ENCODE peak calls at places on chromosomes 13 and 19, in nine cellular contexts. H is bronchial epithelial cell; O is GM19239; D is glomerular endothelial cell; B is lower lobe of right lung; I is T-helper 1 cell; P is stimulated activated CD4-positive, alpha-beta T cell treated with anti-CD3 and anti-CD28 coated beads, Interleukin-1b, Interleukin-23, amount 100 ng/mL, for 24 hours; A is body of pancreas; Z is CD4-positive, alpha-beta T cell. T is an unnamed sample.

GRCh38 chr13:26034018-26034417 is 17.8 kb downstream of the SHISA2 start:
- DNase-seq in Z (no peak), B (no peak), P (no peak), A (no peak), H (no peak), D (no peak), I (no peak), O (no peak), T (no peak)

GRCh38 chr19:41023193-41023592 is 32.1 kb downstream of the CYP2B6 start:
- DNase-seq in I (no peak), A (no peak), D (no peak), Z (no peak), B (no peak), P (no peak), O (no peak), H (no peak), T (no peak)

GRCh38 chr19:48746738-48747575 is at the start of gene IZUMO1:
- DNase-seq in O (peak; percentile 70), B (peak; percentile 82), I (peak; percentile 38), H (peak; percentile 65), D (peak; percentile 82), P (peak; percentile 41), A (peak; percentile 82), Z (peak; percentile 50), T (no peak)

GRCh38 chr13:102291587-102292218 is 110.1 kb downstream of the FGF14 start:
- DNase-seq in O (no peak), B (no peak), H (no peak), P (no peak), Z (no peak), D (no peak), A (peak; percentile 6), I (no peak), T (no peak)

GRCh38 chr19:31139871-31140505 is 209.2 kb downstream of the TSHZ3 start:
- DNase-seq in A (no peak), H (peak; percentile 79), Z (no peak), B (no peak), D (no peak), P (no peak), I (no peak), O (no peak), T (no peak)

GRCh38 chr13:75636339-75637095 is 387 bp downstream of the LMO7 start:
- DNase-seq in O (peak; percentile 50), I (peak; percentile 18), Z (peak; percentile 24), D (no peak), A (peak; percentile 35), P (peak; percentile 24), H (peak; percentile 11), B (peak; percentile 65), T (no peak)

GRCh38 chr19:19594371-19594770 is 24.1 kb downstream of the PBX4 start:
- DNase-seq in B (no peak), P (no peak), O (no peak), H (no peak), A (no peak), D (no peak), Z (no peak), I (no peak), T (no peak)

GRCh38 chr19:41928754-41929535 is 696 bp upstream of the ERFL start:
- DNase-seq in P (no peak), B (no peak), I (no peak), D (no peak), O (no peak), H (no peak), Z (peak; percentile 39), A (peak; percentile 24), T (no peak)

GRCh38 chr13:58687130-58687529 is 1055.6 kb downstream of the PCDH17 start:
- DNase-seq in H (no peak), Z (no peak), I (no peak), O (no peak), B (no peak), P (no peak), A (no peak), D (no peak), T (no peak)

GRCh38 chr19:46299004-46299509 is 2.2 kb downstream of the HIF3A start:
- DNase-seq in P (no peak), I (no peak), D (peak; percentile 61), A (peak; percentile 98), O (no peak), Z (no peak), B (peak; percentile 95), H (peak; percentile 77), T (peak; percentile 81)

GRCh38 chr13:25708268-25708667 is 336.5 kb downstream of the ATP8A2 start:
- DNase-seq in P (no peak), Z (no peak), I (no peak), O (no peak), A (no peak), H (no peak), D (no peak), B (no peak), T (no peak)

GRCh38 chr13:98853791-98854191 is 101.3 kb upstream of the SLC15A1 start:
- DNase-seq in D (no peak), Z (no peak), B (no peak), A (no peak), H (no peak), P (peak; percentile 43), I (no peak), O (peak; percentile 45), T (no peak)

GRCh38 chr19:1042689-1043511 is 3.0 kb downstream of the ABCA7 start:
- DNase-seq in D (no peak), O (no peak), B (no peak), Z (no peak), H (no peak), I (no peak), A (no peak), P (no peak), T (no peak)

GRCh38 chr13:43864921-43865320 is 14.6 kb downstream of the CCDC122 start:
- DNase-seq in O (no peak), H (no peak), A (no peak), D (no peak), Z (no peak), B (no peak), P (no peak), I (no peak), T (no peak)

GRCh38 chr13:68851026-68851425 is 1256.6 kb upstream of the ATXN8OS start:
- DNase-seq in B (no peak), P (no peak), Z (no peak), A (no peak), O (no peak), H (no peak), D (no peak), I (no peak), T (no peak)

GRCh38 chr19:37987356-37988332 is 80.6 kb downstream of the SIPA1L3 start:
- DNase-seq in H (no peak), P (no peak), D (no peak), A (no peak), Z (no peak), O (no peak), I (no peak), B (no peak), T (no peak)

GRCh38 chr13:59472134-59472533 is 691.6 kb downstream of the DIAPH3 start:
- DNase-seq in P (no peak), A (no peak), I (no peak), D (no peak), O (no peak), B (no peak), Z (no peak), H (no peak), T (no peak)

GRCh38 chr13:89061821-89062220 is 1390.7 kb downstream of the SLITRK5 start:
- DNase-seq in H (no peak), B (no peak), I (no peak), D (no peak), O (no peak), A (peak; percentile 5), Z (no peak), P (no peak), T (no peak)

GRCh38 chr19:38679839-38680238 is 32.4 kb downstream of the ACTN4 start:
- DNase-seq in P (no peak), I (no peak), B (no peak), H (peak; percentile 79), Z (no peak), D (no peak), O (no peak), A (no peak), T (no peak)

GRCh38 chr13:23567792-23568480 is 2.3 kb upstream of the TNFRSF19 start:
- DNase-seq in I (no peak), D (no peak), H (no peak), O (no peak), A (no peak), P (no peak), Z (no peak), B (no peak), T (no peak)

GRCh38 chr13:47334173-47334572 is 437.3 kb upstream of the HTR2A start:
- DNase-seq in D (no peak), B (no peak), A (peak; percentile 10), O (no peak), Z (no peak), H (no peak), P (no peak), I (no peak), T (no peak)

GRCh38 chr13:26050568-26051230 is 1.1 kb downstream of the SHISA2 start:
- DNase-seq in D (no peak), I (no peak), O (no peak), B (peak; percentile 52), A (peak; percentile 21), Z (no peak), H (no peak), P (no peak), T (no peak)

GRCh38 chr19:48613024-48613851 is 1.6 kb downstream of the FAM83E start:
- DNase-seq in O (no peak), P (no peak), Z (no peak), A (peak; percentile 42), I (no peak), B (no peak), H (no peak), D (no peak), T (no peak)

GRCh38 chr13:20043207-20043925 is 84.8 kb downstream of the ZMYM2 start:
- DNase-seq in I (no peak), D (no peak), A (no peak), B (peak; percentile 59), O (no peak), P (no peak), H (no peak), Z (no peak), T (no peak)

GRCh38 chr19:11196406-11197287 is 698 bp downstream of the KANK2 start:
- DNase-seq in Z (no peak), O (peak; percentile 50), P (no peak), B (no peak), D (no peak), A (peak; percentile 54), I (no peak), H (no peak), T (no peak)

GRCh38 chr13:99220199-99220931 is 19.7 kb downstream of the UBAC2 start:
- DNase-seq in D (no peak), A (no peak), Z (peak; percentile 34), P (no peak), H (no peak), B (no peak), O (no peak), I (peak; percentile 34), T (no peak)

GRCh38 chr19:32123355-32123940 is 222.0 kb upstream of the ZNF507 start:
- DNase-seq in Z (no peak), D (no peak), I (no peak), B (no peak), A (no peak), P (no peak), O (no peak), H (no peak), T (no peak)

GRCh38 chr13:48828962-48829405 is 146.7 kb upstream of the FNDC3A start:
- DNase-seq in P (no peak), A (peak; percentile 7), D (no peak), I (no peak), O (no peak), B (no peak), H (peak; percentile 63), Z (no peak), T (peak; percentile 1)

GRCh38 chr13:52615817-52616216 is 26.4 kb upstream of the HNRNPA1L2 start:
- DNase-seq in Z (no peak), P (no peak), H (no peak), I (no peak), D (no peak), A (no peak), O (no peak), B (no peak), T (no peak)

GRCh38 chr13:114299604-114300305 is 14.5 kb upstream of the CHAMP1 start:
- DNase-seq in I (no peak), D (no peak), P (no peak), H (no peak), O (no peak), A (no peak), B (no peak), Z (no peak), T (no peak)

GRCh38 chr13:108895220-108895704 is 265.9 kb downstream of the MYO16 start:
- DNase-seq in D (no peak), H (peak; percentile 83), I (no peak), A (no peak), B (no peak), O (no peak), P (no peak), Z (no peak), T (peak; percentile 2)

T was measured in NCI-H1048.